ENCODE peak calls at places on chromosomes 16 and 17, in ten cellular contexts. A, W, U, K, T, B, G, D, V and Z are unnamed samples.

GRCh38 chr16:9199312-9199711 is 107.9 kb downstream of the HAPSTR1 start:
- DNase-seq in A (no peak), W (no peak), U (no peak), K (no peak), T (no peak), B (no peak), G (no peak), D (no peak), V (no peak), Z (no peak)

GRCh38 chr17:74798239-74798707 is 22.1 kb upstream of the NAT9 start:
- DNase-seq in A (no peak), W (no peak), U (no peak), K (peak; percentile 69), T (no peak), B (no peak), G (no peak), D (no peak), V (no peak), Z (no peak)

GRCh38 chr16:55672471-55672870 is 16.7 kb downstream of the SLC6A2 start:
- DNase-seq in A (no peak), W (no peak), U (no peak), K (no peak), T (no peak), B (no peak), G (no peak), D (no peak), V (no peak), Z (no peak)

GRCh38 chr17:21042434-21043295 is at the start of gene USP22:
- DNase-seq in A (peak; percentile 30), W (peak; percentile 96), U (no peak), K (peak; percentile 98), T (no peak), B (peak; percentile 41), G (peak; percentile 12), D (no peak), V (no peak), Z (peak; percentile 88)

GRCh38 chr17:70987867-70988340 is 818.6 kb downstream of the KCNJ2 start:
- DNase-seq in A (no peak), W (no peak), U (no peak), K (no peak), T (no peak), B (no peak), G (no peak), D (no peak), V (no peak), Z (no peak)

GRCh38 chr17:61756561-61756960 is 106.8 kb downstream of the BRIP1 start:
- DNase-seq in A (no peak), W (no peak), U (no peak), K (no peak), T (no peak), B (no peak), G (no peak), D (no peak), V (no peak), Z (no peak)

GRCh38 chr17:55895112-55895759 is 144.4 kb downstream of the PCTP start:
- DNase-seq in A (no peak), W (no peak), U (no peak), K (no peak), T (no peak), B (no peak), G (no peak), D (no peak), V (no peak), Z (no peak)

GRCh38 chr17:2267354-2267753 is 36.2 kb downstream of the SMG6 start:
- DNase-seq in A (no peak), W (no peak), U (no peak), K (no peak), T (no peak), B (no peak), G (no peak), D (no peak), V (no peak), Z (no peak)

GRCh38 chr16:50244504-50245416 is 21.6 kb upstream of the ADCY7 start:
- DNase-seq in A (no peak), W (no peak), U (no peak), K (no peak), T (no peak), B (no peak), G (no peak), D (no peak), V (no peak), Z (no peak)

GRCh38 chr17:66494023-66494803 is 191.8 kb downstream of the PRKCA start:
- DNase-seq in A (peak; percentile 47), W (no peak), U (no peak), K (peak; percentile 90), T (no peak), B (no peak), G (no peak), D (no peak), V (no peak), Z (no peak)

GRCh38 chr17:59851431-59852375 is 41.0 kb downstream of the TUBD1 start:
- DNase-seq in A (no peak), W (no peak), U (no peak), K (peak; percentile 87), T (no peak), B (no peak), G (no peak), D (peak; percentile 74), V (no peak), Z (no peak)

GRCh38 chr17:82866521-82867214 is 26.8 kb upstream of the ZNF750 start:
- DNase-seq in A (no peak), W (no peak), U (no peak), K (peak; percentile 93), T (no peak), B (no peak), G (no peak), D (peak; percentile 51), V (peak; percentile 26), Z (no peak)

GRCh38 chr16:1152123-1152638 is 725 bp upstream of the CACNA1H start:
- DNase-seq in A (peak; percentile 33), W (peak; percentile 57), U (peak; percentile 42), K (no peak), T (no peak), B (peak; percentile 32), G (no peak), D (no peak), V (no peak), Z (peak; percentile 27)

GRCh38 chr16:46789499-46790414 is 41.2 kb downstream of the C16orf87 start:
- DNase-seq in A (peak; percentile 77), W (peak; percentile 66), U (peak; percentile 74), K (peak; percentile 62), T (peak; percentile 76), B (peak; percentile 83), G (peak; percentile 84), D (peak; percentile 92), V (no peak), Z (peak; percentile 74)

GRCh38 chr16:12087901-12088364 is 111.4 kb downstream of the SNX29 start:
- DNase-seq in A (no peak), W (no peak), U (no peak), K (no peak), T (no peak), B (no peak), G (peak; percentile 50), D (no peak), V (no peak), Z (no peak)

GRCh38 chr16:85321856-85322271 is 209.6 kb upstream of the CIBAR2 start:
- DNase-seq in A (no peak), W (no peak), U (no peak), K (peak; percentile 44), T (no peak), B (no peak), G (no peak), D (peak; percentile 88), V (no peak), Z (no peak)

GRCh38 chr16:28092721-28093382 is 29.3 kb upstream of the GSG1L start:
- DNase-seq in A (no peak), W (no peak), U (no peak), K (no peak), T (no peak), B (no peak), G (no peak), D (peak; percentile 14), V (no peak), Z (no peak)